ENCODE peak calls at places on chromosomes 7 and 10, in four cellular contexts. M is AG04450; V is central memory CD4-positive, alpha-beta T cell; D is NCI-H774. S is an unnamed sample.

GRCh38 chr7:102933763-102934162 is 21.0 kb downstream of the LRRC17 start:
- DNase-seq in M (peak), D (no peak), V (no peak), S (no peak)

GRCh38 chr7:4042402-4042801 is 639.7 kb upstream of the FOXK1 start:
- DNase-seq in V (no peak), D (peak), M (no peak), S (no peak)

GRCh38 chr10:122551450-122551849 is 9.1 kb upstream of the DMBT1 start:
- DNase-seq in D (no peak), V (peak), M (no peak), S (no peak)

GRCh38 chr10:6025683-6026225 is 36.4 kb downstream of the IL2RA start:
- DNase-seq in M (no peak), D (no peak), V (no peak), S (no peak)

GRCh38 chr7:32680259-32681173 is 185.2 kb downstream of the AVL9 start:
- DNase-seq in M (no peak), D (no peak), V (no peak), S (no peak)

GRCh38 chr7:43164757-43165156 is 52.3 kb downstream of the HECW1 start:
- DNase-seq in M (peak), V (no peak), D (no peak), S (no peak)

GRCh38 chr7:22625251-22625650 is 101.7 kb upstream of the IL6 start:
- DNase-seq in V (no peak), D (no peak), M (no peak), S (no peak)

GRCh38 chr7:82677493-82677892 is 233.9 kb upstream of the CACNA2D1 start:
- DNase-seq in D (peak), V (peak), M (no peak), S (peak)

GRCh38 chr10:69316313-69317059 is 38.2 kb downstream of the HK1 start:
- DNase-seq in D (no peak), M (no peak), V (no peak), S (no peak)

GRCh38 chr7:69439636-69440325 is 158.5 kb upstream of the AUTS2 start:
- DNase-seq in V (no peak), D (no peak), M (no peak), S (no peak)

GRCh38 chr7:150852371-150852905 is at the start of gene AOC1:
- DNase-seq in D (peak), M (no peak), V (no peak), S (no peak)

GRCh38 chr7:140036224-140036651 is 26.5 kb downstream of the PARP12 start:
- DNase-seq in M (no peak), V (no peak), D (no peak), S (no peak)

GRCh38 chr10:132478341-132479023 is 59.1 kb upstream of the INPP5A start:
- DNase-seq in M (no peak), V (no peak), D (no peak), S (no peak)

GRCh38 chr7:51019231-51019844 is 236.6 kb upstream of the GRB10 start:
- DNase-seq in V (no peak), D (no peak), M (no peak), S (no peak)

GRCh38 chr7:98283127-98283886 is 1.8 kb downstream of the BRI3 start:
- DNase-seq in V (no peak), M (no peak), D (no peak), S (no peak)

GRCh38 chr7:149625339-149625946 is 127.8 kb upstream of the ZNF746 start:
- DNase-seq in D (peak), M (no peak), V (peak), S (peak)

GRCh38 chr7:33054261-33054964 is 8.2 kb downstream of the NT5C3A start:
- DNase-seq in M (no peak), V (peak), D (no peak), S (peak)

GRCh38 chr7:98133621-98134266 is 27.1 kb downstream of the LMTK2 start:
- DNase-seq in V (no peak), M (no peak), D (no peak), S (no peak)

GRCh38 chr7:154178890-154179289 is 126.7 kb downstream of the DPP6 start:
- DNase-seq in V (no peak), M (no peak), D (no peak), S (no peak)

GRCh38 chr7:116041615-116042014 is 11.1 kb upstream of the TFEC start:
- DNase-seq in V (no peak), M (no peak), D (no peak), S (no peak)

GRCh38 chr10:113060221-113061053 is 110.4 kb downstream of the TCF7L2 start:
- DNase-seq in D (no peak), M (no peak), V (no peak), S (peak)

GRCh38 chr7:151894131-151895007 is 17.5 kb upstream of the PRKAG2 start:
- DNase-seq in M (no peak), D (no peak), V (no peak), S (no peak)

GRCh38 chr7:31883761-31884164 is 186.4 kb downstream of the PDE1C start:
- DNase-seq in V (no peak), M (no peak), D (no peak), S (no peak)

GRCh38 chr7:8295638-8296361 is 33.8 kb upstream of the ICA1 start:
- DNase-seq in V (peak), M (peak), D (peak), S (peak)

GRCh38 chr10:132847416-132847777 is 61.5 kb upstream of the NKX6-2 start:
- DNase-seq in D (no peak), V (no peak), M (no peak), S (no peak)

GRCh38 chr10:26269754-26270153 is 53.2 kb downstream of the GAD2 start:
- DNase-seq in V (no peak), D (no peak), M (no peak), S (no peak)

S was measured in naive thymus-derived CD4-positive, alpha-beta T cell.